ENCODE peak calls at places on chromosomes 6 and 20, in five cellular contexts. F is upper lobe of right lung, H is IMR-90, D is tibial artery, O is lung. K is an unnamed sample.

GRCh38 chr6:166029506-166029905 is 138.1 kb downstream of the TBXT start:
- DNase-seq in F (no peak), H (peak; percentile 43), D (no peak), O (no peak), K (no peak)

GRCh38 chr6:135030056-135030473 is 24.6 kb downstream of the HBS1L start:
- DNase-seq in F (no peak), H (no peak), D (no peak), O (no peak), K (no peak)

GRCh38 chr6:169725270-169726048 is 1.2 kb upstream of the PHF10 start:
- DNase-seq in F (peak; percentile 75), H (peak; percentile 94), D (peak; percentile 82), O (peak; percentile 42), K (peak; percentile 92)

GRCh38 chr6:130913119-130913518 is 85.9 kb downstream of the SMLR1 start:
- DNase-seq in F (no peak), H (no peak), D (no peak), O (no peak), K (no peak)

GRCh38 chr20:63930971-63931553 is 25.2 kb downstream of the UCKL1 start:
- DNase-seq in F (no peak), H (no peak), D (no peak), O (no peak), K (no peak)

GRCh38 chr6:106546322-106547052 is 82.8 kb downstream of the RTN4IP1 start:
- DNase-seq in F (no peak), H (peak; percentile 84), D (no peak), O (no peak), K (no peak)

GRCh38 chr6:14210077-14210476 is 92.5 kb downstream of the CD83 start:
- DNase-seq in F (no peak), H (no peak), D (no peak), O (no peak), K (no peak)

GRCh38 chr6:5053864-5054426 is 31.2 kb upstream of the PPP1R3G start:
- DNase-seq in F (no peak), H (no peak), D (no peak), O (no peak), K (no peak)

GRCh38 chr6:110392727-110393126 is 22.6 kb downstream of the DDO start:
- DNase-seq in F (no peak), H (no peak), D (no peak), O (no peak), K (no peak)

GRCh38 chr6:148884461-148884860 is 137.6 kb downstream of the UST start:
- DNase-seq in F (no peak), H (no peak), D (no peak), O (no peak), K (peak; percentile 47)

GRCh38 chr20:62477669-62478450 is 2.1 kb upstream of the GATA5 start:
- DNase-seq in F (no peak), H (no peak), D (no peak), O (no peak), K (no peak)

GRCh38 chr20:47451602-47451904 is 50.1 kb upstream of the NCOA3 start:
- DNase-seq in F (no peak), H (no peak), D (no peak), O (no peak), K (no peak)

GRCh38 chr6:149405823-149406765 is 6.0 kb downstream of the SUMO4 start:
- DNase-seq in F (no peak), H (peak; percentile 51), D (no peak), O (no peak), K (no peak)

GRCh38 chr6:72712921-72713320 is 91.1 kb downstream of the KCNQ5 start:
- DNase-seq in F (no peak), H (peak; percentile 21), D (no peak), O (no peak), K (no peak)

GRCh38 chr6:150877928-150878327 is 12.4 kb downstream of the MTHFD1L start:
- DNase-seq in F (no peak), H (no peak), D (no peak), O (no peak), K (no peak)

GRCh38 chr20:23125625-23126191 is 39.6 kb upstream of the CD93 start:
- DNase-seq in F (peak; percentile 74), H (peak; percentile 60), D (peak; percentile 70), O (peak; percentile 51), K (no peak)

GRCh38 chr6:74366634-74367033 is 670.6 kb downstream of the CD109 start:
- DNase-seq in F (no peak), H (peak; percentile 68), D (no peak), O (no peak), K (no peak)

GRCh38 chr20:41837669-41838224 is 219.6 kb upstream of the CHD6 start:
- DNase-seq in F (no peak), H (no peak), D (no peak), O (no peak), K (no peak)

GRCh38 chr6:33316603-33317417 is 734 bp downstream of the ZBTB22 start:
- DNase-seq in F (no peak), H (no peak), D (peak; percentile 71), O (no peak), K (no peak)

GRCh38 chr6:41469951-41470340 is 76.2 kb upstream of the FOXP4 start:
- DNase-seq in F (peak; percentile 73), H (no peak), D (no peak), O (no peak), K (no peak)

GRCh38 chr6:12203001-12203400 is 87.2 kb upstream of the EDN1 start:
- DNase-seq in F (no peak), H (peak; percentile 44), D (no peak), O (no peak), K (no peak)

GRCh38 chr6:33073431-33073871 is at the start of gene HLA-DPA1:
- DNase-seq in F (no peak), H (peak; percentile 11), D (peak; percentile 72), O (peak; percentile 60), K (peak; percentile 90)

GRCh38 chr20:20734475-20734948 is 22.1 kb upstream of the RALGAPA2 start:
- DNase-seq in F (no peak), H (no peak), D (no peak), O (no peak), K (peak; percentile 90)

GRCh38 chr6:47076422-47077344 is 34.6 kb upstream of the ADGRF1 start:
- DNase-seq in F (no peak), H (no peak), D (no peak), O (peak; percentile 80), K (no peak)

GRCh38 chr6:152124432-152125074 is 317.1 kb downstream of the ESR1 start:
- DNase-seq in F (no peak), H (peak; percentile 75), D (no peak), O (no peak), K (no peak)

GRCh38 chr6:118844915-118845314 is 49.0 kb upstream of the ASF1A start:
- DNase-seq in F (no peak), H (peak; percentile 35), D (no peak), O (no peak), K (no peak)

GRCh38 chr20:32678948-32679347 is 5.2 kb upstream of the C20orf203 start:
- DNase-seq in F (no peak), H (peak; percentile 17), D (no peak), O (no peak), K (no peak)

GRCh38 chr6:139473239-139473701 is 98.8 kb upstream of the CITED2 start:
- DNase-seq in F (no peak), H (no peak), D (no peak), O (no peak), K (no peak)

GRCh38 chr6:119129148-119129967 is 50.9 kb upstream of the FAM184A start:
- DNase-seq in F (no peak), H (peak; percentile 76), D (no peak), O (no peak), K (peak; percentile 5)

GRCh38 chr6:169503556-169503955 is 198.3 kb downstream of the WDR27 start:
- DNase-seq in F (no peak), H (no peak), D (no peak), O (no peak), K (no peak)

GRCh38 chr6:153083869-153084268 is 47.2 kb downstream of the RGS17 start:
- DNase-seq in F (no peak), H (no peak), D (no peak), O (no peak), K (no peak)

GRCh38 chr20:52972965-52973819 is 1.0 kb downstream of the TSHZ2 start:
- DNase-seq in F (no peak), H (no peak), D (no peak), O (no peak), K (peak; percentile 83)

GRCh38 chr20:20017852-20018245 is 687 bp downstream of the NAA20 start:
- DNase-seq in F (no peak), H (no peak), D (no peak), O (no peak), K (no peak)

GRCh38 chr6:127606131-127606562 is 29.2 kb downstream of the C6orf58 start:
- DNase-seq in F (no peak), H (peak; percentile 31), D (no peak), O (no peak), K (no peak)

GRCh38 chr6:55794136-55794812 is 81.1 kb downstream of the BMP5 start:
- DNase-seq in F (no peak), H (peak; percentile 70), D (no peak), O (no peak), K (no peak)

GRCh38 chr6:37938909-37939308 is 119.4 kb downstream of the ZFAND3 start:
- DNase-seq in F (no peak), H (peak; percentile 41), D (no peak), O (no peak), K (no peak)

DNA sequence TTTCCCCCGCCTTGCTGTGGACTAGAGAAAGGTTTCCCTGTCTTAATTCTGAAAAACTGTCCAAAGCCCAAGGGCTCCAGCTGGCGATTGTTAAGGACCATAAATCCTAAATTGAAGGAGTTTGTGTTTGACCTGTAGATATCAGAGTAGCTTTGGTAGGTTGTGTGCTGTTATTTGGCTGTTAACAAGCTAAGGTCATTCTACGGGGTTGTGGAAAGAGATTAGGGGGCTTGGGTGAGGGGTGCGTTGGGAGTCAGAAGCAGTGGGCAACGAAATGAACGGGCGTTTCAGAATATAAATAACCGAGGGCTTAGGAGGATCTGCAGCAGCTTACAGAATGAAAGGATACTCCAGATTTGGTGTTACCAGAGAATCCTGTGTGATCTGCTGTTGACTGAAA is 32.6 kb upstream of the BTN3A2 start:
- DNase-seq in F (no peak), H (no peak), D (no peak), O (no peak), K (no peak)
- H3K27me3 ChIP-seq in F (peaks cover 65% of the 10 kb centered on the region), H (no peaks in the 10 kb centered on the region), D (peaks cover 62% of the 10 kb centered on the region), O (no peaks in the 10 kb centered on the region), K (no peaks in the 10 kb centered on the region)

GRCh38 chr6:137808191-137808590 is 58.9 kb upstream of the TNFAIP3 start:
- DNase-seq in F (no peak), H (peak; percentile 80), D (no peak), O (no peak), K (no peak)
- H3K4me1 ChIP-seq in F (peaks cover 9% of the 10 kb centered on the region), H (peaks cover 6% of the 10 kb centered on the region), D (peaks cover 10% of the 10 kb centered on the region), O (no peaks in the 10 kb centered on the region), K (peaks cover 14% of the 10 kb centered on the region)

GRCh38 chr20:51602131-51602530 is 59.6 kb upstream of the NFATC2 start:
- DNase-seq in F (no peak), H (no peak), D (no peak), O (no peak), K (no peak)
- H3K36me3 ChIP-seq in F (peaks cover 20% of the 10 kb centered on the region), H (peaks cover 32% of the 10 kb centered on the region), D (peaks cover 57% of the 10 kb centered on the region), O (peaks cover 5% of the 10 kb centered on the region), K (peaks cover 12% of the 10 kb centered on the region)

GRCh38 chr6:125743604-125744003 is 5.8 kb upstream of the HEY2 start:
- DNase-seq in F (no peak), H (no peak), D (no peak), O (no peak), K (no peak)
- H3K27me3 ChIP-seq in F (peaks cover 37% of the 10 kb centered on the region), H (peaks cover 41% of the 10 kb centered on the region), D (no peaks in the 10 kb centered on the region), O (no peaks in the 10 kb centered on the region), K (no peaks in the 10 kb centered on the region)

GRCh38 chr6:3456395-3456767 is 469 bp downstream of the SLC22A23 start:
- DNase-seq in F (no peak), H (no peak), D (no peak), O (no peak), K (no peak)
- H3K4me1 ChIP-seq in F (peaks cover 6% of the 10 kb centered on the region), H (peaks cover 2% of the 10 kb centered on the region), D (peaks cover 29% of the 10 kb centered on the region), O (peaks cover 3% of the 10 kb centered on the region), K (peaks cover 28% of the 10 kb centered on the region)

GRCh38 chr6:167948716-167949115 is 48.8 kb upstream of the KIF25 start:
- DNase-seq in F (no peak), H (no peak), D (no peak), O (no peak), K (no peak)
- H3K36me3 ChIP-seq in F (peaks cover 93% of the 10 kb centered on the region), H (peaks cover 30% of the 10 kb centered on the region), D (peaks cover 87% of the 10 kb centered on the region), O (peaks cover 43% of the 10 kb centered on the region), K (peaks cover 96% of the 10 kb centered on the region)

K was measured in esophagus muscularis mucosa.